ENCODE peak calls at places on chromosomes 16 and 17, in eight cellular contexts. A is tibial artery; T is GM12878; L is CD4-positive, CD25-positive, alpha-beta regulatory T cell; O is esophagus squamous epithelium; Z is body of pancreas; R is MG63; V is Peyer's patch. P is an unnamed sample.

GRCh38 chr17:41523225-41523593 is 4.5 kb upstream of the KRT15 start:
- DNase-seq in A (no peak), O (no peak), T (no peak), V (no peak), R (no peak), L (no peak), Z (no peak), P (no peak)

GRCh38 chr17:48504953-48505352 is 25.9 kb downstream of the HOXB1 start:
- DNase-seq in A (no peak), R (no peak), T (no peak), V (no peak), O (no peak), Z (no peak), L (no peak), P (no peak)

GRCh38 chr17:61072648-61073047 is 327.0 kb upstream of the TBX2 start:
- DNase-seq in O (no peak), R (no peak), V (no peak), Z (no peak), A (no peak), L (no peak), T (no peak), P (no peak)

GRCh38 chr17:28473542-28473941 is at the start of gene SLC13A2:
- DNase-seq in T (no peak), Z (peak; percentile 13), A (no peak), R (no peak), V (peak; percentile 74), O (no peak), L (no peak), P (no peak)

GRCh38 chr16:18832613-18833012 is 31.3 kb upstream of the ARL6IP1 start:
- DNase-seq in V (no peak), A (no peak), R (no peak), L (no peak), O (no peak), Z (no peak), T (no peak), P (no peak)

GRCh38 chr17:47808830-47809480 is 12.6 kb downstream of the OSBPL7 start:
- DNase-seq in O (no peak), V (no peak), Z (no peak), R (no peak), A (no peak), L (no peak), T (no peak), P (no peak)

GRCh38 chr17:12977008-12977751 is 40.6 kb downstream of the ELAC2 start:
- DNase-seq in A (no peak), L (no peak), R (peak; percentile 45), V (no peak), Z (no peak), O (no peak), T (no peak), P (no peak)

GRCh38 chr17:65278050-65278819 is 141.1 kb downstream of the RGS9 start:
- DNase-seq in T (no peak), V (peak; percentile 76), Z (peak; percentile 59), R (peak; percentile 48), L (no peak), O (no peak), A (no peak), P (no peak)

GRCh38 chr17:31156326-31156725 is 61.5 kb downstream of the NF1 start:
- DNase-seq in L (no peak), R (no peak), V (no peak), Z (no peak), A (no peak), O (no peak), T (no peak), P (no peak)

GRCh38 chr17:4576729-4577322 is 7.5 kb upstream of the SMTNL2 start:
- DNase-seq in R (no peak), T (no peak), O (no peak), L (no peak), V (no peak), Z (no peak), A (no peak), P (no peak)

GRCh38 chr17:4574448-4575045 is 9.8 kb upstream of the SMTNL2 start:
- DNase-seq in R (no peak), L (no peak), Z (no peak), A (no peak), O (no peak), T (no peak), V (no peak), P (no peak)

GRCh38 chr17:4579678-4580077 is 4.7 kb upstream of the SMTNL2 start:
- DNase-seq in R (no peak), A (no peak), V (no peak), O (no peak), Z (no peak), T (no peak), L (no peak), P (no peak)

GRCh38 chr17:4580291-4580690 is 4.0 kb upstream of the SMTNL2 start:
- DNase-seq in V (no peak), T (no peak), O (no peak), R (no peak), L (no peak), Z (no peak), A (no peak), P (no peak)

GRCh38 chr17:4577386-4577993 is 6.8 kb upstream of the SMTNL2 start:
- DNase-seq in V (peak; percentile 37), L (no peak), Z (no peak), O (no peak), T (no peak), R (no peak), A (no peak), P (no peak)
- H3K4me3 ChIP-seq in V (no peak overlapping the region), L (no peak overlapping the region), Z (no peak overlapping the region), O (no peak overlapping the region), T (no peak overlapping the region), R (no peak overlapping the region), A (no peak overlapping the region), P (no peak overlapping the region)

GRCh38 chr17:8141741-8142140 is 10.5 kb downstream of the PER1 start:
- DNase-seq in A (no peak), R (no peak), L (no peak), Z (no peak), T (no peak), V (no peak), O (no peak), P (no peak)

GRCh38 chr17:8144401-8145295 is 7.6 kb downstream of the PER1 start:
- DNase-seq in O (no peak), V (no peak), T (no peak), Z (no peak), A (no peak), L (no peak), R (no peak), P (no peak)

GRCh38 chr17:8142158-8142886 is 9.9 kb downstream of the PER1 start:
- DNase-seq in O (no peak), L (no peak), T (no peak), V (no peak), R (no peak), Z (no peak), A (peak; percentile 26), P (no peak)

GRCh38 chr17:8143581-8144400 is 8.4 kb downstream of the PER1 start:
- DNase-seq in Z (no peak), R (no peak), L (no peak), V (peak; percentile 43), O (no peak), T (no peak), A (peak; percentile 24), P (no peak)

GRCh38 chr17:8142887-8143580 is 9.2 kb downstream of the PER1 start:
- DNase-seq in Z (no peak), R (no peak), V (no peak), L (no peak), O (no peak), T (no peak), A (no peak), P (no peak)
- H3K36me3 ChIP-seq in Z (peaks cover 69% of the 10 kb centered on the region), R (peaks cover 2% of the 10 kb centered on the region), V (no peaks in the 10 kb centered on the region), L (peaks cover 59% of the 10 kb centered on the region), O (peaks cover 85% of the 10 kb centered on the region), T (peaks cover 5% of the 10 kb centered on the region), A (peaks cover 89% of the 10 kb centered on the region), P (peaks cover 68% of the 10 kb centered on the region)

DNA sequence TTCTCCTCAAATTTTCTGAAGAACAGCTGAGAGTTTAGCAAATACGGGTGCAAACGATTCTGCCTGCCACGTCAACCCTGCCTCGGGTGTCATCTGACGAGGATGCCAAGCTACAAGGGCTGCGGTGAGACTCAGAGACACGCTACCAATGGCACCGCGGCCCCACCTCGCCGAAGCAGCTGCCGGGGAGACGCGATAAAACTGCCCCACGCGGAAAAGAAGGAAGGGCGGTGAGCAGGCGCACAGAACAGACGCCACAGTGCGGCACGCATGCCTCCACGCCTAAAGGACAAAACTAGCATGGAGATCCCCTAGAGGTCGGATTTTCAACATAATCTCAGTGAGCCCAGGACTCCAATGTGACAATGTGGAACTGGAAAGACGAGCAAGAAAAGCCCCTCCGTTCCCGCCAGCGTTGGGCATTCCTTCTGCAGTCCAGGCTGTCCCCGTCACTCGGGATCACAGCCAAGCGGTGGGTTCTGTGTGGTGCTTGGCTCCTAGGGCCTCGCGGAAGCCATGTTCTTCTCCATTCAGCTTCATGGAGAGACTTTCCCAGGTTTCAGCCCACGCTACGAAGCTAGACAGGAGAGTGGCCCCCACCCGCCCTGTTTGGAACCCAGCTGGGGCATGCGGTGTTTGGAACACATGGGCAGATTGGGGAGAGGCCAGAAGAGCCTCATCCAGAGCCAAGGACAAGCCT is 5.9 kb downstream of the LMF1 start:
- DNase-seq in T (no peak), R (peak; percentile 75), A (no peak), L (peak; percentile 62), O (no peak), V (no peak), Z (no peak), P (peak; percentile 58)
- H3K4me3 ChIP-seq in T (no peak overlapping the region), R (peak overlapping the region; percentile 38), A (no peak overlapping the region), L (peak overlapping the region; percentile 80), O (no peak overlapping the region), V (peak overlapping the region; percentile 14), Z (no peak overlapping the region), P (peak overlapping the region; percentile 6)

DNA sequence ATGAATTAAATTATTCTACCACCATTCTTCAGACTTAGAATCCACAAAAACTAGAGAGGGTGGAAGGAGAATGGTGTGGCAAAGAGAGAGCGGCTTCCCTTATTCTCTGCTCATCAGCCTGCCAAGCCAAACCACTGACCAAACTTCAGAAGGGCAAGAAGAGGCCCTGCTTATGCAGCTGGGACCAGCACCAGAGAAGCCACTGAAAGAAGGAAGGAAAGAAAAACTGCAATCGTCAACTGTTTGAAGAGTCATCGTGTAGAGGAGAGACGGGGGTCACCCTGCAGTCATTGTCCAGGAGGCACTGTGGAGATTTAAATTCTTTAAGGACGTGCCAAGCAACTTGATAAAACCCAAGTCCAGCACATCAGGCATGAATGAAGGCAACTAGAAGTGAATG is 15.6 kb downstream of the PMP22 start:
- DNase-seq in L (no peak), V (no peak), O (no peak), R (no peak), A (no peak), T (no peak), Z (peak; percentile 29), P (no peak)
- H3K36me3 ChIP-seq in L (no peaks in the 10 kb centered on the region), V (no peaks in the 10 kb centered on the region), O (no peaks in the 10 kb centered on the region), R (no peaks in the 10 kb centered on the region), A (peaks cover 70% of the 10 kb centered on the region), T (no peaks in the 10 kb centered on the region), Z (no peaks in the 10 kb centered on the region), P (no peaks in the 10 kb centered on the region)

P was measured in effector memory CD4-positive, alpha-beta T cell.